ENCODE peak calls at places on chromosome 4, in eight cellular contexts. K, U, R, X, Y, D, N and G are unnamed samples.

GRCh38 chr4:116358633-116359222 is 726.6 kb downstream of the TRAM1L1 start:
- DNase-seq in K (no peak), U (peak; percentile 72), R (peak; percentile 72), X (no peak), Y (peak; percentile 74), D (peak; percentile 7), N (peak; percentile 75), G (peak; percentile 48)

GRCh38 chr4:54227261-54228063 is 1.6 kb upstream of the PDGFRA start:
- DNase-seq in K (peak; percentile 72), U (peak; percentile 35), R (peak; percentile 79), X (no peak), Y (peak; percentile 70), D (no peak), N (no peak), G (no peak)

GRCh38 chr4:151173751-151174325 is 74.4 kb downstream of the RPS3A start:
- DNase-seq in K (peak; percentile 89), U (no peak), R (peak; percentile 95), X (no peak), Y (peak; percentile 89), D (no peak), N (no peak), G (no peak)

GRCh38 chr4:147110968-147111367 is 165.3 kb upstream of the TTC29 start:
- DNase-seq in K (no peak), U (no peak), R (peak; percentile 64), X (no peak), Y (peak; percentile 66), D (no peak), N (no peak), G (no peak)

GRCh38 chr4:85398276-85398675 is 76.7 kb upstream of the ARHGAP24 start:
- DNase-seq in K (no peak), U (no peak), R (peak; percentile 83), X (no peak), Y (peak; percentile 80), D (no peak), N (no peak), G (no peak)

GRCh38 chr4:129092636-129093172 is 635 bp downstream of the SCLT1 start:
- DNase-seq in K (no peak), U (no peak), R (peak; percentile 29), X (no peak), Y (peak; percentile 33), D (no peak), N (no peak), G (no peak)

GRCh38 chr4:150001815-150002214 is 76.4 kb upstream of the DCLK2 start:
- DNase-seq in K (no peak), U (no peak), R (no peak), X (no peak), Y (no peak), D (no peak), N (no peak), G (no peak)

GRCh38 chr4:186685744-186686143 is 37.9 kb downstream of the FAT1 start:
- DNase-seq in K (no peak), U (no peak), R (peak; percentile 84), X (no peak), Y (peak; percentile 80), D (peak; percentile 59), N (no peak), G (no peak)

GRCh38 chr4:144734522-144734921 is 88.6 kb downstream of the HHIP start:
- DNase-seq in K (no peak), U (peak; percentile 16), R (no peak), X (no peak), Y (peak; percentile 19), D (peak; percentile 20), N (no peak), G (no peak)

GRCh38 chr4:127732623-127733199 is 2.5 kb downstream of the SLC25A31 start:
- DNase-seq in K (no peak), U (no peak), R (peak; percentile 65), X (no peak), Y (peak; percentile 68), D (peak; percentile 15), N (no peak), G (no peak)

GRCh38 chr4:123109129-123109528 is 186.7 kb upstream of the NUDT6 start:
- DNase-seq in K (no peak), U (no peak), R (no peak), X (no peak), Y (peak; percentile 13), D (no peak), N (no peak), G (no peak)

DNA sequence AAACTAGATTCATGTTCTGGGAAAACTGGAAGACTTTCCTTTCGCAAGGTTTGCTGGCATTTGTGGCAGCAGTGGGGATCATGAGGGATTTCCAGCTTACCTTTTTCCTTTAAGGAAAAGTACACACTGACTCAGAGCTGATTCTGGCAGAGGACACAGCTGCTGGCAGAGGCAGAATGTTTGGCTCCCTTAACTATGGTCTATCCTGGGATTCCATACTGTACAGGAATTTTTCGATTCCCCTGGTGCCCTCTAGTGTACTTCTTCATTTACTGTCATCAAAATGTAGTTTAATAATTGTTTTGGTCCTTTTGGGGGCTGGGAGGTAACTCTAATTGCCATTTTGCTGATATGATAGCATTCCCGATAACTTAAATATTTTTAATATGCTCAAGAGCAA is 152.7 kb downstream of the GABRG1 start:
- DNase-seq in K (no peak), U (no peak), R (no peak), X (no peak), Y (no peak), D (no peak), N (no peak), G (no peak)
- TF ChIP-seq CTCF in K (no peak), U (no peak), R (no peak), X (no peak), Y (no peak), D (no peak), N (no peak), G (no peak)

GRCh38 chr4:20311863-20312262 is 60.2 kb downstream of the SLIT2 start:
- DNase-seq in K (no peak), U (no peak), R (no peak), X (no peak), Y (no peak), D (peak; percentile 3), N (no peak), G (no peak)

GRCh38 chr4:20301161-20301560 is 49.5 kb downstream of the SLIT2 start:
- DNase-seq in K (no peak), U (no peak), R (peak; percentile 35), X (no peak), Y (no peak), D (no peak), N (no peak), G (no peak)

DNA sequence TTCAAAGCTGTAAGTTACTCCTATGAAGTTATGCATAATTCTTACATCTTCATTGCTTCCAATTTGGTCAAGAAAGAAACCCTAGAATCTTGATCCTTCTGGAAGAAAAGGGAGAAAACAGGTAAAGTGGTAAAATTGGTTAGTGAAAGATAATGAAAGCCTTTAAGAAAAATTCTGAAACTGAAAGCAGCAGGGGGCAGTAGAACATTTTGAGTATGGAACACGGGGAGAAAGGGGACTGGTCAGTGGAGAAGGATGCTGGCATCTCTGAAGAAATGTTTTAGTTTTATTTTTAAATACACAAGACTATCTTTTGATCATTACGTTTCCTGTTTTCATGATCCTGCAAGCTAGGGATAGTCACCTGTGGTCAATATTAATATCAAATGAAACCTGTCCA is 54.3 kb downstream of the SLIT2 start:
- DNase-seq in K (no peak), U (no peak), R (peak; percentile 64), X (no peak), Y (peak; percentile 64), D (peak; percentile 27), N (no peak), G (no peak)
- TF ChIP-seq CTCF in K (no peak), U (peak; percentile 41), R (peak; percentile 45), X (peak; percentile 11), Y (peak; percentile 39), D (peak; percentile 59), N (no peak), G (no peak)

DNA sequence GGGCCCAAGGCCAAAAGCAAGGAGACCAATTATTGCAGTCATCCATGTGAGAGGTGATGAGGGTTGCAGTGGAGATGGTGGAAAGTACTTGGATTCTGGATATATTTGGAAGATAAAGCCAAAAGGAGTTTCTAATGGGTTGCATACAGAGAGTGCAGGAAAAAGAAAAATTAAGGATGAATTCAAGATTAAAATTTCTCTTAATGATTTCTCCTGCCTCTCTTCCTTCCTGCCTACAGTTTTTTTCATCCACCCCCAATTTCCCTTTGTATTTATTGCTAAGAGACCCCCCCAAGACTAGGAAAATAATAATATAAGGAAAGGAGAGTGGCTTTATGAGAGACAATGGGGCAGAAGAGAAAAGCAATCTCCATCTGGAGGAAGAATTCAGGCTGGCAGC is 8.6 kb upstream of the FGF5 start:
- DNase-seq in K (no peak), U (no peak), R (no peak), X (no peak), Y (no peak), D (no peak), N (no peak), G (no peak)
- TF ChIP-seq CTCF in K (no peak), U (no peak), R (no peak), X (no peak), Y (no peak), D (no peak), N (no peak), G (no peak)

DNA sequence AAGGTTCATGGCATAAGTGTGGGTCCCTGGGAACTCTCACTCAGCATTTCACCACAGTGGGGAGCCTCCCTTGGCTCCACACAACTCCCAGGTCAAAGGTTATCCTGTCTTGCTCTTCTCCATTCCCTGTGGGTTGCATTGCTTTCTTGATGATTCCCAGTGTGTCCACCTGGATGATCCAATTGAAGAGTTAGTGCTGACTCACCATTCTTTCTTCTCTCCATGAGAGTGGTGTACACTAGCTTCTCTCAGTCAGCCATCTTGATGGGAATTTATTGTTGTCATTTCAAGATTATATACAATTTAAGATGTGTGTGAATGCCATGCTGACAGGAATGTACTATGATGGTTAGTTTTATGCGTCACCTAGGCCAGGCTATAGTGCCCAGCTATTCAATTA is 25.6 kb upstream of the C4orf17 start:
- DNase-seq in K (no peak), U (no peak), R (no peak), X (no peak), Y (no peak), D (no peak), N (no peak), G (no peak)
- TF ChIP-seq CTCF in K (no peak), U (no peak), R (no peak), X (no peak), Y (no peak), D (no peak), N (no peak), G (no peak)